ENCODE peak calls at places on chromosome 5, in eight cellular contexts. J is H4; U is NCI-H1092; Y is dermis blood vessel endothelial cell; G is head of caudate nucleus; L is CD8-positive, alpha-beta memory T cell; T is aorta; I is LoVo. B is an unnamed sample.

GRCh38 chr5:104606258-104606829 is 1043.8 kb upstream of the NUDT12 start:
- DNase-seq in J (no peak), U (no peak), Y (no peak), G (no peak), L (no peak), T (no peak), I (no peak), B (no peak)

GRCh38 chr5:78964889-78965288 is 20.2 kb downstream of the ARSB start:
- DNase-seq in J (peak; percentile 66), U (peak; percentile 8), Y (peak; percentile 81), G (no peak), L (no peak), T (no peak), I (peak; percentile 69), B (no peak)

GRCh38 chr5:59554501-59554900 is 339.0 kb downstream of the PDE4D start:
- DNase-seq in J (no peak), U (no peak), Y (no peak), G (no peak), L (no peak), T (no peak), I (no peak), B (no peak)

GRCh38 chr5:998276-998974 is 10.2 kb upstream of the NKD2 start:
- DNase-seq in J (no peak), U (no peak), Y (no peak), G (peak; percentile 9), L (no peak), T (peak; percentile 62), I (no peak), B (no peak)

GRCh38 chr5:103461223-103461622 is 101.4 kb downstream of the NUDT12 start:
- DNase-seq in J (no peak), U (no peak), Y (no peak), G (no peak), L (no peak), T (no peak), I (peak; percentile 33), B (no peak)

GRCh38 chr5:125450803-125451202 is 704.4 kb upstream of the ZNF608 start:
- DNase-seq in J (no peak), U (no peak), Y (no peak), G (no peak), L (no peak), T (no peak), I (no peak), B (no peak)

GRCh38 chr5:145510324-145510723 is 324.8 kb downstream of the PRELID2 start:
- DNase-seq in J (no peak), U (no peak), Y (no peak), G (no peak), L (no peak), T (no peak), I (no peak), B (no peak)

GRCh38 chr5:171023508-171023907 is 161.7 kb downstream of the RANBP17 start:
- DNase-seq in J (no peak), U (no peak), Y (no peak), G (no peak), L (no peak), T (no peak), I (no peak), B (no peak)

GRCh38 chr5:60526336-60526875 is 173.6 kb downstream of the DEPDC1B start:
- DNase-seq in J (no peak), U (no peak), Y (no peak), G (no peak), L (no peak), T (no peak), I (no peak), B (no peak)

GRCh38 chr5:146399446-146399845 is 47.7 kb upstream of the TCERG1 start:
- DNase-seq in J (no peak), U (no peak), Y (no peak), G (no peak), L (no peak), T (no peak), I (no peak), B (no peak)

GRCh38 chr5:119752921-119753886 is 123.8 kb downstream of the FAM170A start:
- DNase-seq in J (peak; percentile 34), U (no peak), Y (no peak), G (no peak), L (no peak), T (no peak), I (no peak), B (no peak)

GRCh38 chr5:6585939-6586646 is 46.8 kb downstream of the NSUN2 start:
- DNase-seq in J (no peak), U (no peak), Y (no peak), G (no peak), L (no peak), T (no peak), I (no peak), B (no peak)